ENCODE peak calls at places on chromosomes 2 and 18, in four cellular contexts. W is CD8-positive, alpha-beta memory T cell; O is hepatocyte; B is SJSA1. I is an unnamed sample. For H3K27me3 and H3K4me1, the result is how much of the 10 kb centered on the place peaks cover.

GRCh38 chr18:58805482-58806187 is 59.0 kb upstream of the ZNF532 start:
- DNase-seq in W (no peak), O (no peak), B (no peak), I (peak)

GRCh38 chr2:159326569-159327255 is 40.2 kb upstream of the WDSUB1 start:
- DNase-seq in W (no peak), O (no peak), B (no peak), I (peak)

GRCh38 chr2:174644406-174644805 is 46.8 kb upstream of the WIPF1 start:
- DNase-seq in W (no peak), O (no peak), B (no peak), I (no peak)

GRCh38 chr2:230713331-230714121 is 884 bp downstream of the CAB39 start:
- DNase-seq in W (peak), O (peak), B (no peak), I (peak)

GRCh38 chr2:96710985-96711384 is 28.9 kb downstream of the LMAN2L start:
- DNase-seq in W (no peak), O (no peak), B (no peak), I (no peak)

GRCh38 chr2:209305746-209306196 is 118.1 kb upstream of the MAP2 start:
- DNase-seq in W (no peak), O (no peak), B (no peak), I (no peak)

GRCh38 chr2:85755122-85756027 is 1.6 kb downstream of the ATOH8 start:
- DNase-seq in W (no peak), O (no peak), B (no peak), I (no peak)

GRCh38 chr2:41994177-41994576 is 53.6 kb upstream of the PKDCC start:
- DNase-seq in W (no peak), O (no peak), B (no peak), I (no peak)

GRCh38 chr2:138485019-138485418 is 16.6 kb upstream of the SPOPL start:
- DNase-seq in W (no peak), O (no peak), B (no peak), I (peak)

GRCh38 chr2:97701186-97701585 is 12.2 kb upstream of the ZAP70 start:
- DNase-seq in W (no peak), O (no peak), B (no peak), I (no peak)

GRCh38 chr18:7221424-7222155 is 9.3 kb upstream of the LRRC30 start:
- DNase-seq in W (no peak), O (peak), B (peak), I (peak)

GRCh38 chr2:206443735-206444527 is 599 bp downstream of the ADAM23 start:
- DNase-seq in W (no peak), O (peak), B (no peak), I (peak)

GRCh38 chr18:48915621-48916425 is 34.9 kb downstream of the SMAD7 start:
- DNase-seq in W (no peak), O (peak), B (no peak), I (no peak)

GRCh38 chr2:220053919-220054318 is 426.5 kb downstream of the SLC4A3 start:
- DNase-seq in W (no peak), O (no peak), B (no peak), I (no peak)

GRCh38 chr2:124610141-124610540 is 585.1 kb downstream of the CNTNAP5 start:
- DNase-seq in W (no peak), O (no peak), B (no peak), I (no peak)

GRCh38 chr18:79401494-79402208 is 5.9 kb downstream of the NFATC1 start:
- DNase-seq in W (no peak), O (no peak), B (no peak), I (no peak)

GRCh38 chr18:706438-706837 is 6.0 kb downstream of the ENOSF1 start:
- DNase-seq in W (no peak), O (no peak), B (no peak), I (no peak)

GRCh38 chr2:200765139-200765951 is 46.4 kb upstream of the BZW1 start:
- DNase-seq in W (no peak), O (no peak), B (peak), I (peak)

GRCh38 chr2:163774862-163775261 is 39.1 kb upstream of the FIGN start:
- DNase-seq in W (no peak), O (peak), B (no peak), I (peak)

DNA sequence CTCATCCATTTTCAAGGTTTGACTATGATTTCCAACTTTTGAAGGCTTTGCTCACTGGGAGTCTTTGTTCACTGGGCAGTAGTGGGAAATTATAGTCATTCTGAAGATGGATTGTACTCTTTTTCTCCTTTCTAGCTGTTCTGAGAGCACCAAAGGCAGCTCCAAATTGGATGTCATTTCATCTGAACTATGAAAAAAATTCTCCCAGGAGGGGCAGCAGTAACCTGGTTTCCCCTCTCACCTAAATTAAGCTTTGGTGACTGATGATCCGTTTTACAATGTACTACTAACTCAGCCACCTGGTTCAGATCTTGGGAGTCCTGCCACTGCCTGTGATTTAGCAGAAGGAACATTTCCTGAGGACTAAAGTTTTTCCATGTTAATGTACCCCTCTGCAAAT is 17.6 kb downstream of the ARHGEF33 start:
- DNase-seq in W (no peak), O (no peak), B (no peak), I (no peak)
- H3K27ac ChIP-seq in W (no peak), O (no peak), B (no peak), I (no peak)

GRCh38 chr2:102690012-102690411 is 70.7 kb downstream of the SLC9A2 start:
- DNase-seq in W (no peak), O (no peak), B (no peak), I (no peak)

GRCh38 chr2:102686479-102687439 is 67.4 kb downstream of the SLC9A2 start:
- DNase-seq in W (no peak), O (no peak), B (no peak), I (no peak)
- H3K27me3 ChIP-seq in W (under half), O (under half), B (under half), I (under half)

DNA sequence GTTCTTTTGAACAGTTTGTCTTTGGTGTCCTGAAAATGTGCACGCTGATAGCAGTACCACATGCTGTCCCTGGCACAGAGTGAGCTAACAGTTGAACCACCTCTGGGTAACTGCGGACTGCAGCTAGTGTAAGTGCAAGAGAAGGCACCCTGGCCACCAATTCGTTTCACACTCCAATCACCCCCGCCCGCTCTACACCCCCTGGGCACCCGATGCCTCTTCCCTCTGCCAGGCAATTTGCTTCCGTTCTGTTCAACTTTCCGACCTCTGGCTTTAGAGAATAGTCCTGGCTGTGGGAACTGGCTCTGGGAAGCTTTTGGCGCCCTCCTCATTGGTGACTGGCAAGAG is 1.4 kb downstream of the DOCK10 start:
- DNase-seq in W (no peak), O (no peak), B (no peak), I (no peak)
- H3K4me1 ChIP-seq in W (half or more), O (under half), B (under half), I (under half)

GRCh38 chr2:173109253-173110188 is 33.9 kb downstream of the MAP3K20 start:
- DNase-seq in W (no peak), O (no peak), B (no peak), I (peak)
- H3K27ac ChIP-seq in W (no peak), O (peak), B (peak), I (peak)

GRCh38 chr2:135130751-135131150 is 78.7 kb downstream of the RAB3GAP1 start:
- DNase-seq in W (no peak), O (no peak), B (no peak), I (no peak)
- H3K27me3 ChIP-seq in W (under half), O (under half), B (under half), I (under half)

GRCh38 chr2:215678094-215678493 is 242.2 kb upstream of the FN1 start:
- DNase-seq in W (no peak), O (no peak), B (no peak), I (no peak)
- H3K4me1 ChIP-seq in W (under half), O (under half), B (under half), I (under half)

GRCh38 chr2:189763908-189764661 is 1.5 kb upstream of the OSGEPL1 start:
- DNase-seq in W (no peak), O (peak), B (no peak), I (no peak)
- H3K27ac ChIP-seq in W (no peak), O (no peak), B (no peak), I (no peak)

GRCh38 chr2:232633413-232634318 is at the start of gene EFHD1:
- DNase-seq in W (peak), O (peak), B (peak), I (peak)

GRCh38 chr2:232637832-232638231 is 4.4 kb downstream of the EFHD1 start:
- DNase-seq in W (no peak), O (no peak), B (no peak), I (no peak)

GRCh38 chr2:232636788-232637420 is 3.5 kb downstream of the EFHD1 start:
- DNase-seq in W (no peak), O (no peak), B (no peak), I (no peak)

GRCh38 chr2:232634319-232635150 is 1.1 kb downstream of the EFHD1 start:
- DNase-seq in W (no peak), O (no peak), B (no peak), I (no peak)

GRCh38 chr2:232635820-232636219 is 2.4 kb downstream of the EFHD1 start:
- DNase-seq in W (no peak), O (no peak), B (no peak), I (no peak)
- H3K27me3 ChIP-seq in W (under half), O (under half), B (under half), I (under half)

GRCh38 chr2:239288237-239288636 is 112.6 kb downstream of the HDAC4 start:
- DNase-seq in W (no peak), O (no peak), B (no peak), I (no peak)
- H3K4me1 ChIP-seq in W (half or more), O (under half), B (under half), I (under half)

GRCh38 chr2:224293976-224294375 is 107.9 kb downstream of the FAM124B start:
- DNase-seq in W (no peak), O (no peak), B (no peak), I (no peak)
- H3K27ac ChIP-seq in W (no peak), O (no peak), B (no peak), I (no peak)

I was measured in mammary epithelial cell.